ENCODE peak calls at places on chromosomes 4 and X, in five cellular contexts. One of them, this sample, is unnamed.

GRCh38 chr4:6225469-6225868 is 25.1 kb upstream of the JAKMIP1 start:
- DNase-seq in NB4: peak
- DNase-seq in Panc1: no peak
- DNase-seq in SK-N-SH: no peak
- DNase-seq in lower leg skin: no peak
- DNase-seq in this sample: peak

GRCh38 chr4:95547708-95548471 is 883 bp downstream of the UNC5C start:
- DNase-seq in NB4: peak
- DNase-seq in Panc1: no peak
- DNase-seq in SK-N-SH: no peak
- DNase-seq in lower leg skin: no peak
- DNase-seq in this sample: peak

GRCh38 chrX:3178329-3178728 is 137.1 kb downstream of the ARSF start:
- DNase-seq in lower leg skin: no peak
- DNase-seq in Panc1: no peak
- DNase-seq in SK-N-SH: no peak
- DNase-seq in NB4: no peak
- DNase-seq in this sample: no peak

GRCh38 chr4:46386570-46386969 is 3.4 kb downstream of the GABRA2 start:
- DNase-seq in Panc1: no peak
- DNase-seq in NB4: no peak
- DNase-seq in lower leg skin: no peak
- DNase-seq in SK-N-SH: peak
- DNase-seq in this sample: no peak

GRCh38 chr4:56099378-56099786 is 150.6 kb downstream of the CEP135 start:
- DNase-seq in SK-N-SH: no peak
- DNase-seq in lower leg skin: no peak
- DNase-seq in Panc1: no peak
- DNase-seq in NB4: peak
- DNase-seq in this sample: no peak

GRCh38 chr4:162485486-162485885 is 321.7 kb upstream of the FSTL5 start:
- DNase-seq in Panc1: no peak
- DNase-seq in SK-N-SH: no peak
- DNase-seq in lower leg skin: no peak
- DNase-seq in NB4: no peak
- DNase-seq in this sample: no peak

GRCh38 chrX:9473708-9474107 is 8.8 kb downstream of the TBL1X start:
- DNase-seq in SK-N-SH: no peak
- DNase-seq in lower leg skin: no peak
- DNase-seq in NB4: no peak
- DNase-seq in Panc1: no peak
- DNase-seq in this sample: no peak

GRCh38 chr4:75916091-75916661 is 13.9 kb upstream of the PPEF2 start:
- DNase-seq in NB4: peak
- DNase-seq in SK-N-SH: peak
- DNase-seq in Panc1: peak
- DNase-seq in lower leg skin: no peak
- DNase-seq in this sample: peak

GRCh38 chr4:123649644-123650356 is 253.2 kb downstream of the SPRY1 start:
- DNase-seq in Panc1: no peak
- DNase-seq in SK-N-SH: no peak
- DNase-seq in lower leg skin: peak
- DNase-seq in NB4: peak
- DNase-seq in this sample: no peak

GRCh38 chrX:25810202-25810601 is 327.9 kb upstream of the MAGEB18 start:
- DNase-seq in Panc1: no peak
- DNase-seq in SK-N-SH: no peak
- DNase-seq in lower leg skin: no peak
- DNase-seq in NB4: no peak
- DNase-seq in this sample: no peak

GRCh38 chr4:85426366-85426765 is 48.6 kb upstream of the ARHGAP24 start:
- DNase-seq in lower leg skin: no peak
- DNase-seq in NB4: no peak
- DNase-seq in SK-N-SH: no peak
- DNase-seq in Panc1: no peak
- DNase-seq in this sample: no peak

GRCh38 chr4:108852691-108853090 is 89.8 kb upstream of the ETNPPL start:
- DNase-seq in lower leg skin: no peak
- DNase-seq in Panc1: no peak
- DNase-seq in SK-N-SH: no peak
- DNase-seq in NB4: no peak
- DNase-seq in this sample: no peak

GRCh38 chr4:38237139-38237538 is 276.9 kb downstream of the PTTG2 start:
- DNase-seq in Panc1: peak
- DNase-seq in SK-N-SH: no peak
- DNase-seq in NB4: peak
- DNase-seq in lower leg skin: no peak
- DNase-seq in this sample: no peak
- TF ChIP-seq CTCF in Panc1: no peak
- TF ChIP-seq CTCF in SK-N-SH: no peak
- TF ChIP-seq CTCF in NB4: no peak
- TF ChIP-seq CTCF in lower leg skin: no peak
- TF ChIP-seq CTCF in this sample: no peak

DNA sequence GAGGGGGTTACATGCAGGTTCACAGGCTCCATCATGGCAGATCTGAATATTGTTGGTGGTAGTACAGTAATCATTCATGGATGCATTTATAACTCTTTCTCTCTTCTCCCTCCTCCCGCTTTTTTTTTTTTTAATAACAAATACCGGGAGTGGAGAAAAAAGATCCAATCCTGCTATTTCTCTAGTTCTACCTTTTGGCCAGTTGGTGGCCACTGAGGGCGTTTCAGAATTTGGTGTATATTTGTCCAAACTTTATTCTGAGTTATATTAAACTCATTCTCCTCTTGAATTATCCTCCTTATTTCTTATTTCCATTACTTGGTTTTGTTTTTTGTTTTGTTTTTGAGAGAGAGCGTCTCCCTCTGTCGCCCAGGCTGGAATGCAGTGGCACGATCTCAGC is 74.8 kb downstream of the HMGB2 start:
- DNase-seq in Panc1: no peak
- DNase-seq in NB4: no peak
- DNase-seq in lower leg skin: no peak
- DNase-seq in SK-N-SH: no peak
- DNase-seq in this sample: no peak
- TF ChIP-seq CTCF in Panc1: no peak
- TF ChIP-seq CTCF in NB4: no peak
- TF ChIP-seq CTCF in lower leg skin: no peak
- TF ChIP-seq CTCF in SK-N-SH: peak
- TF ChIP-seq CTCF in this sample: no peak

DNA sequence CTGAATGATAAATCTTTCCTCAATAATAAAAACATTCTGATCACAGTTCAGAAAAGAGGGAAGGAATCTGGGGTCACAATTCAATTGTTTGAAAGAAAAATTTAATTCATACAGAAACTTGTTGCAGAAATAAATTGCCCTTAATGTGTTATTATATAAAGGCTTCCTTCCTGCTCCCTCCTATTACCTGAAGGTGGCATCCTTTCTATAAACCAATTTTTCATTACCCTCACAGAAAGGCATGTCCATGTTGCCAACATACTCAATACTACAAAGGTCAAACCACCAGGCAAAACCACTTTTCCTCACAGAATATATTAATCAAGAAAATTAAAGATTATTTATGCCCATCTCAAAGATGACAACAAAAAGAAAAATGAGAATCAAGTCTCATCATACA is 194.3 kb upstream of the CT83 start:
- DNase-seq in Panc1: no peak
- DNase-seq in NB4: no peak
- DNase-seq in SK-N-SH: no peak
- DNase-seq in lower leg skin: no peak
- DNase-seq in this sample: no peak
- TF ChIP-seq CTCF in Panc1: no peak
- TF ChIP-seq CTCF in NB4: no peak
- TF ChIP-seq CTCF in SK-N-SH: no peak
- TF ChIP-seq CTCF in lower leg skin: no peak
- TF ChIP-seq CTCF in this sample: no peak

GRCh38 chrX:110125435-110125834 is 122.5 kb downstream of the TMEM164 start:
- DNase-seq in SK-N-SH: peak
- DNase-seq in NB4: no peak
- DNase-seq in Panc1: no peak
- DNase-seq in lower leg skin: no peak
- DNase-seq in this sample: no peak
- TF ChIP-seq CTCF in SK-N-SH: peak
- TF ChIP-seq CTCF in NB4: peak
- TF ChIP-seq CTCF in Panc1: peak
- TF ChIP-seq CTCF in lower leg skin: no peak
- TF ChIP-seq CTCF in this sample: no peak

GRCh38 chrX:6021316-6022091 is 207.2 kb downstream of the NLGN4X start:
- DNase-seq in SK-N-SH: peak
- DNase-seq in lower leg skin: peak
- DNase-seq in NB4: peak
- DNase-seq in Panc1: peak
- DNase-seq in this sample: peak
- TF ChIP-seq CTCF in SK-N-SH: peak
- TF ChIP-seq CTCF in lower leg skin: no peak
- TF ChIP-seq CTCF in NB4: peak
- TF ChIP-seq CTCF in Panc1: peak
- TF ChIP-seq CTCF in this sample: peak

GRCh38 chr4:111991797-111992196 is 153.5 kb upstream of the FAM241A start:
- DNase-seq in Panc1: peak
- DNase-seq in SK-N-SH: no peak
- DNase-seq in NB4: peak
- DNase-seq in lower leg skin: peak
- DNase-seq in this sample: peak
- TF ChIP-seq CTCF in Panc1: no peak
- TF ChIP-seq CTCF in SK-N-SH: no peak
- TF ChIP-seq CTCF in NB4: no peak
- TF ChIP-seq CTCF in lower leg skin: no peak
- TF ChIP-seq CTCF in this sample: no peak

GRCh38 chr4:74042681-74043080 is 4.2 kb upstream of the CXCL3 start:
- DNase-seq in lower leg skin: no peak
- DNase-seq in Panc1: no peak
- DNase-seq in SK-N-SH: no peak
- DNase-seq in NB4: no peak
- DNase-seq in this sample: no peak
- TF ChIP-seq CTCF in lower leg skin: no peak
- TF ChIP-seq CTCF in Panc1: no peak
- TF ChIP-seq CTCF in SK-N-SH: no peak
- TF ChIP-seq CTCF in NB4: no peak
- TF ChIP-seq CTCF in this sample: no peak

DNA sequence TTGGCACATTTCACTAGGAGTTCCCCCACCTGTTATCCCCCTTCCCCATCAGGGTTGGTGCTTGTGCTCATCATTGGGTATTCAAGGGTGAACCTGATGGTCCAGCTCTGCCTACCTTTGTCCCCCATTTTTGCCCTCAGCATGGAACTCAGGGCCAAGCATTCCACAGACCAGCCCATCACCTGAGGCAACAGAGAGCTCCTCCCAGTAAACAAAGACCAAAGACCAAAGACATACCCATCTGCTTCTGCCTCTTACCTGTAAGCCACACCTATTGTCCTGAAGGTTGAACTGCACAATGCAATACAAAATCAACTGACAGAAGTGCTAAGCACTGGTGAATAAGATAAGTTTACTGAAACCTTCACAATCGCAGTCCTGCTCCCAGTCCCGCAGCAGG is 237.5 kb downstream of the PAPSS1 start:
- DNase-seq in SK-N-SH: no peak
- DNase-seq in lower leg skin: no peak
- DNase-seq in NB4: no peak
- DNase-seq in Panc1: no peak
- DNase-seq in this sample: no peak
- TF ChIP-seq CTCF in SK-N-SH: no peak
- TF ChIP-seq CTCF in lower leg skin: no peak
- TF ChIP-seq CTCF in NB4: no peak
- TF ChIP-seq CTCF in Panc1: no peak
- TF ChIP-seq CTCF in this sample: no peak

DNA sequence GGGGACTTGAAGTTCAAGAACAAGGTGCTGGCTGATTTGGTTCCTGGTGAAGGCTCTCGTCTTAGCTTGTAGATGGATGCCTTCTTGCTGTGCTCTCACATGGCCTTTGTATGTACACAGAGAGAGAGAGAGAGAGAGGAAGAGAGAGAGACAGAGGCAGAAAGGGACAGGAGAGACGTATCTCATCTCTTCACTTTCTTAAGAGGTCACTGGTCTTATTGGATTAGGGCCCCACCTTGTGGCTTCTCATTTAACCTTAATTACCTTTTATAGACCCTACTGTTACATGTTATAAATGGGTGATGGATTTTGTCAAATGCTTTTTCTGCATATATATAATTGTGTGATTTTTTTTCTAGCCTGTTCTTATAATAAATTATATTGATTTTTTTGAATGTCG is 1444.2 kb downstream of the ADGRL3 start:
- DNase-seq in Panc1: no peak
- DNase-seq in SK-N-SH: no peak
- DNase-seq in lower leg skin: no peak
- DNase-seq in NB4: peak
- DNase-seq in this sample: peak
- TF ChIP-seq CTCF in Panc1: peak
- TF ChIP-seq CTCF in SK-N-SH: peak
- TF ChIP-seq CTCF in lower leg skin: no peak
- TF ChIP-seq CTCF in NB4: no peak
- TF ChIP-seq CTCF in this sample: no peak

This sample was measured in GM12865.